ENCODE peak calls at places on chromosomes 2 and 18, in eight cellular contexts. One of them, this sample, is unnamed.

GRCh38 chr2:68837861-68838341 is 33.3 kb downstream of the BMP10 start:
- DNase-seq in astrocyte of the spinal cord: peak; percentile 78
- DNase-seq in psoas muscle: no peak
- DNase-seq in Panc1: no peak
- DNase-seq in kidney epithelial cell: no peak
- DNase-seq in WTC11: no peak
- DNase-seq in hepatocyte: no peak
- DNase-seq in left ventricle myocardium inferior: no peak
- DNase-seq in this sample: no peak

GRCh38 chr2:231621051-231621879 is 28.6 kb downstream of the TEX44 start:
- DNase-seq in kidney epithelial cell: no peak
- DNase-seq in left ventricle myocardium inferior: peak; percentile 54
- DNase-seq in psoas muscle: peak; percentile 50
- DNase-seq in astrocyte of the spinal cord: no peak
- DNase-seq in hepatocyte: peak; percentile 62
- DNase-seq in WTC11: peak; percentile 55
- DNase-seq in Panc1: no peak
- DNase-seq in this sample: no peak

GRCh38 chr2:39515273-39515896 is 78.3 kb upstream of the MAP4K3 start:
- DNase-seq in left ventricle myocardium inferior: no peak
- DNase-seq in kidney epithelial cell: no peak
- DNase-seq in Panc1: no peak
- DNase-seq in WTC11: no peak
- DNase-seq in astrocyte of the spinal cord: no peak
- DNase-seq in hepatocyte: no peak
- DNase-seq in psoas muscle: no peak
- DNase-seq in this sample: no peak

GRCh38 chr2:96100893-96101304 is 15.5 kb downstream of the ADRA2B start:
- DNase-seq in WTC11: peak; percentile 4
- DNase-seq in kidney epithelial cell: no peak
- DNase-seq in astrocyte of the spinal cord: no peak
- DNase-seq in hepatocyte: no peak
- DNase-seq in psoas muscle: no peak
- DNase-seq in left ventricle myocardium inferior: no peak
- DNase-seq in Panc1: no peak
- DNase-seq in this sample: no peak

GRCh38 chr18:59846814-59847490 is 52.8 kb upstream of the PMAIP1 start:
- DNase-seq in hepatocyte: peak; percentile 76
- DNase-seq in Panc1: no peak
- DNase-seq in astrocyte of the spinal cord: peak; percentile 42
- DNase-seq in kidney epithelial cell: no peak
- DNase-seq in left ventricle myocardium inferior: no peak
- DNase-seq in psoas muscle: no peak
- DNase-seq in WTC11: no peak
- DNase-seq in this sample: no peak

GRCh38 chr2:218394298-218395089 is 5.2 kb upstream of the CTDSP1 start:
- DNase-seq in psoas muscle: no peak
- DNase-seq in left ventricle myocardium inferior: no peak
- DNase-seq in WTC11: no peak
- DNase-seq in Panc1: no peak
- DNase-seq in astrocyte of the spinal cord: no peak
- DNase-seq in hepatocyte: peak; percentile 22
- DNase-seq in kidney epithelial cell: no peak
- DNase-seq in this sample: no peak

GRCh38 chr2:119710281-119710680 is 31.3 kb downstream of the TMEM177 start:
- DNase-seq in astrocyte of the spinal cord: no peak
- DNase-seq in kidney epithelial cell: no peak
- DNase-seq in psoas muscle: no peak
- DNase-seq in WTC11: no peak
- DNase-seq in Panc1: no peak
- DNase-seq in hepatocyte: no peak
- DNase-seq in left ventricle myocardium inferior: no peak
- DNase-seq in this sample: no peak

GRCh38 chr18:45916302-45916701 is 50.8 kb downstream of the EPG5 start:
- DNase-seq in psoas muscle: no peak
- DNase-seq in astrocyte of the spinal cord: no peak
- DNase-seq in kidney epithelial cell: no peak
- DNase-seq in Panc1: no peak
- DNase-seq in hepatocyte: peak; percentile 10
- DNase-seq in left ventricle myocardium inferior: no peak
- DNase-seq in WTC11: peak; percentile 16
- DNase-seq in this sample: no peak

GRCh38 chr2:197311521-197312033 is 997 bp upstream of the ANKRD44 start:
- DNase-seq in astrocyte of the spinal cord: no peak
- DNase-seq in Panc1: no peak
- DNase-seq in psoas muscle: no peak
- DNase-seq in WTC11: no peak
- DNase-seq in left ventricle myocardium inferior: no peak
- DNase-seq in kidney epithelial cell: no peak
- DNase-seq in hepatocyte: no peak
- DNase-seq in this sample: no peak

GRCh38 chr2:177467646-177468045 is 75.1 kb downstream of the AGPS start:
- DNase-seq in hepatocyte: no peak
- DNase-seq in kidney epithelial cell: peak; percentile 21
- DNase-seq in WTC11: no peak
- DNase-seq in left ventricle myocardium inferior: no peak
- DNase-seq in astrocyte of the spinal cord: peak; percentile 67
- DNase-seq in psoas muscle: no peak
- DNase-seq in Panc1: no peak
- DNase-seq in this sample: no peak

GRCh38 chr2:197181491-197181890 is 129.1 kb downstream of the ANKRD44 start:
- DNase-seq in kidney epithelial cell: no peak
- DNase-seq in left ventricle myocardium inferior: no peak
- DNase-seq in WTC11: no peak
- DNase-seq in Panc1: no peak
- DNase-seq in astrocyte of the spinal cord: peak; percentile 46
- DNase-seq in hepatocyte: no peak
- DNase-seq in psoas muscle: no peak
- DNase-seq in this sample: no peak

GRCh38 chr2:158405341-158405740 is 51.2 kb downstream of the CCDC148 start:
- DNase-seq in left ventricle myocardium inferior: no peak
- DNase-seq in psoas muscle: no peak
- DNase-seq in astrocyte of the spinal cord: no peak
- DNase-seq in kidney epithelial cell: no peak
- DNase-seq in WTC11: no peak
- DNase-seq in Panc1: no peak
- DNase-seq in hepatocyte: no peak
- DNase-seq in this sample: no peak

GRCh38 chr18:63410792-63411191 is 11.5 kb downstream of the VPS4B start:
- DNase-seq in astrocyte of the spinal cord: peak; percentile 77
- DNase-seq in hepatocyte: peak; percentile 57
- DNase-seq in WTC11: no peak
- DNase-seq in kidney epithelial cell: peak; percentile 28
- DNase-seq in psoas muscle: no peak
- DNase-seq in Panc1: no peak
- DNase-seq in left ventricle myocardium inferior: no peak
- DNase-seq in this sample: no peak

GRCh38 chr2:150697596-150697995 is 210.1 kb upstream of the RND3 start:
- DNase-seq in WTC11: no peak
- DNase-seq in hepatocyte: no peak
- DNase-seq in psoas muscle: no peak
- DNase-seq in Panc1: no peak
- DNase-seq in kidney epithelial cell: no peak
- DNase-seq in left ventricle myocardium inferior: no peak
- DNase-seq in astrocyte of the spinal cord: no peak
- DNase-seq in this sample: no peak

GRCh38 chr18:47720741-47721140 is 209.7 kb downstream of the SMAD2 start:
- DNase-seq in Panc1: no peak
- DNase-seq in WTC11: no peak
- DNase-seq in hepatocyte: no peak
- DNase-seq in kidney epithelial cell: no peak
- DNase-seq in astrocyte of the spinal cord: no peak
- DNase-seq in left ventricle myocardium inferior: no peak
- DNase-seq in psoas muscle: no peak
- DNase-seq in this sample: no peak

GRCh38 chr18:47717257-47717656 is 213.2 kb downstream of the SMAD2 start:
- DNase-seq in hepatocyte: no peak
- DNase-seq in astrocyte of the spinal cord: no peak
- DNase-seq in Panc1: no peak
- DNase-seq in psoas muscle: no peak
- DNase-seq in kidney epithelial cell: no peak
- DNase-seq in WTC11: no peak
- DNase-seq in left ventricle myocardium inferior: no peak
- DNase-seq in this sample: no peak

GRCh38 chr18:47718646-47719045 is 211.8 kb downstream of the SMAD2 start:
- DNase-seq in Panc1: no peak
- DNase-seq in astrocyte of the spinal cord: no peak
- DNase-seq in psoas muscle: no peak
- DNase-seq in kidney epithelial cell: no peak
- DNase-seq in hepatocyte: no peak
- DNase-seq in left ventricle myocardium inferior: no peak
- DNase-seq in WTC11: no peak
- DNase-seq in this sample: no peak

GRCh38 chr18:47716632-47717185 is 213.8 kb downstream of the SMAD2 start:
- DNase-seq in kidney epithelial cell: no peak
- DNase-seq in WTC11: no peak
- DNase-seq in hepatocyte: no peak
- DNase-seq in psoas muscle: no peak
- DNase-seq in left ventricle myocardium inferior: no peak
- DNase-seq in astrocyte of the spinal cord: no peak
- DNase-seq in Panc1: no peak
- DNase-seq in this sample: no peak

DNA sequence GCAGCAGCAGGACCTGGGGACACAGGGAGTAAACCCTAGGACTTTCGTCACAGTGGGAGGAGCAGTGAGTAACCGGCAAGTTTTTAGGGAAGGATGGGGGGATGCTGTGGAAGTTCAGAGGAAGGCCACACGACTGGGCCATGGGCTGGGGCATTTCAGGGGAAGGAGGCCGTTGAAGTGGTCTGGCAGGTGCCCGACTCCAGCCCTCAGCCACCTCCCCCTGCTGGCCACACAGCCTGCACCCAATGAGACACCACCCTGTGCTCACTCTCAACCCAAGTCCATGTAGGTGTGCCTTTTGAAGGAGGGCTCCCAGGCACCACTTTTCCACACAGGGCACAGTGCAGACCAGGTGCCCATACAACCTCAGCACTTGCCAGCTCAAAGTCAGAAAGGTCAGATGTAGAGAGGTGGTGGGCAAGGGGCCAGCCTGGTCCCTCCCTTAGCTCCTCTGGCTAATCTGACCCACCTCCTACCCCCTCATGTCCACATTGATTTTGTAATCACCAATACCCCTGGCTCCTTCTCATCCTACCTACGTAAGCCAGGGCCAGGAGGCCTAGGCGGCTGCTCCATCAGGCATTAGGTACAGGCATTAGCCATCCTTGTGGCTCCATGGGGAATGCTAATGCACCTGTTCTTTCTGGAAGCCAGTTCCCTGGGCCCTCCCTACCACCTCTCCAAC is 211.2 kb downstream of the SMAD2 start:
- DNase-seq in astrocyte of the spinal cord: no peak
- DNase-seq in psoas muscle: no peak
- DNase-seq in left ventricle myocardium inferior: no peak
- DNase-seq in hepatocyte: no peak
- DNase-seq in Panc1: no peak
- DNase-seq in kidney epithelial cell: no peak
- DNase-seq in WTC11: no peak
- DNase-seq in this sample: no peak
- TF ChIP-seq CTCF in astrocyte of the spinal cord: no peak
- TF ChIP-seq CTCF in psoas muscle: no peak
- TF ChIP-seq CTCF in left ventricle myocardium inferior: no peak
- TF ChIP-seq CTCF in hepatocyte: no peak
- TF ChIP-seq CTCF in Panc1: no peak
- TF ChIP-seq CTCF in kidney epithelial cell: no peak
- TF ChIP-seq CTCF in WTC11: no peak
- TF ChIP-seq CTCF in this sample: no peak

DNA sequence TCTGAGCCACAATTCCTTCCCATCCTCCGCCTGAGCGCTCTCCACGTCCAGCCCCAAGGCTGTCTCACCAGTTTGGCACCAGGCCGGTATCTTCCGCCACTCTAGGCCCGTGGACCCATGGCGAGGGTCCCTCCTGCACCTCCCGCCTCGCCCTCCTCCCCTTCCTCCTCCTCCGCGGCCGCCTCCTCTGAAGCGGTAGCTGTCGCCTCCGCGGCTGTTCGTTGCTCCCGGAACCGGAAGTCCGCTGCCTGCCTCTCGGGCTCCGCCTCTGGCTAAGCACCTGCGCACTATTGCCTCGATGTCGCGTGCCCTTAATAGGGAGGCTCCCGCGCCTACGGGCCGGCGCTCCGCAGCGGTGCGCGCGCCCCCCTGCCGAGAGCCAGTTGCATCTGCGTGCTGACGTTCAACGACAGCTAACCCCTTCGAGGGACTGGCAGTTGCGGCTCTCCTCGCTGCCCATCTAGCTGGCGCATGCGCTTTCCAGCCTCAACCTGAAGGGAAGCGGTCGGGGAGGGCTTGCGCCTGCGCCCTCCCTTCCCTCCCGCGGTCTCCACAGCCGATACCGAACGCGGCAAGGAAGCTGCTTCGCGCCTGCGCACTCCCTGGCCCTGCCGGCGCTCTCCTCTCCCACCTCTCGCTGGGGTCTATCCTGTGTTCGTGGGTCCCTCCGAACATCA is at the start of gene MBD1:
- DNase-seq in left ventricle myocardium inferior: peak; percentile 96
- DNase-seq in psoas muscle: peak; percentile 97
- DNase-seq in WTC11: peak; percentile 93
- DNase-seq in hepatocyte: peak; percentile 99
- DNase-seq in kidney epithelial cell: peak; percentile 92
- DNase-seq in astrocyte of the spinal cord: peak; percentile 99
- DNase-seq in Panc1: peak; percentile 85
- DNase-seq in this sample: peak; percentile 96
- TF ChIP-seq CTCF in left ventricle myocardium inferior: peak; percentile 57
- TF ChIP-seq CTCF in psoas muscle: peak; percentile 32
- TF ChIP-seq CTCF in WTC11: no peak
- TF ChIP-seq CTCF in hepatocyte: peak; percentile 19
- TF ChIP-seq CTCF in kidney epithelial cell: peak; percentile 31
- TF ChIP-seq CTCF in astrocyte of the spinal cord: peak; percentile 14
- TF ChIP-seq CTCF in Panc1: no peak
- TF ChIP-seq CTCF in this sample: no peak

GRCh38 chr2:25165992-25166618 is 2.3 kb downstream of the POMC start:
- DNase-seq in left ventricle myocardium inferior: no peak
- DNase-seq in psoas muscle: no peak
- DNase-seq in hepatocyte: peak; percentile 29
- DNase-seq in WTC11: peak; percentile 70
- DNase-seq in Panc1: peak; percentile 27
- DNase-seq in kidney epithelial cell: no peak
- DNase-seq in astrocyte of the spinal cord: no peak
- DNase-seq in this sample: no peak
- TF ChIP-seq CTCF in left ventricle myocardium inferior: peak; percentile 41
- TF ChIP-seq CTCF in psoas muscle: no peak
- TF ChIP-seq CTCF in hepatocyte: peak; percentile 30
- TF ChIP-seq CTCF in WTC11: no peak
- TF ChIP-seq CTCF in Panc1: peak; percentile 88
- TF ChIP-seq CTCF in kidney epithelial cell: peak; percentile 40
- TF ChIP-seq CTCF in astrocyte of the spinal cord: peak; percentile 36
- TF ChIP-seq CTCF in this sample: no peak

DNA sequence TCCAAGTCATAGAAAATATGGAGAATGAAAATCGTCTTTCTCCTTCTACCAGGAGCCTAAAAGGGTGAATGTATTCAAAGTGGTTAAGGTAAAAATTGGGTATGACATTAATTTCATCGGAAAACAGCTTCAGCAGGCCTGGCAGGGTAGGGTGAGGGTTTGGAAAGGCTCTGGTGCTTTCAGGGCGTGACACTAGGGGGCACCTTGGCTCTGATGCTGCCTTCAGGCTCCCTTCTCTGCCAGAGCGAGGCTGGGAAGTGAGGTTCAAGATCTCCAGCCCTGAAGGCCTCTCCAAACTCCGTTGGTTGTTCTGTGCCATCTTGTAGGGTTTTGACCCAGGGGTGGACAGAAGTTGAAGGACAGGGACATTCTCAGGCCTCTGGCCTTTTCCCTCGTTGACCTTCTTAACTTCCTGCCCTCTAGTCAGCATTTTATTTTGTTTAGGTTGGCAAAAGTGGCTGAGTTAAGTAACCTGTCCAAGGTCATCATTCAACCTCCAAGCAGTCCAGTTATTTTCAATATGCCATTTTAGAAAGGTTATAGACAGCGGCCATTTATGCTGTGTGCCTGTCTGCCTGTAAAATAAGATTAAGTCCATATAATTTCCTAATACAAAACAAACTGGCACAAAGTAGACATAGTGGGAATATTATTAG is 40.3 kb downstream of the EML6 start:
- DNase-seq in astrocyte of the spinal cord: no peak
- DNase-seq in WTC11: peak; percentile 60
- DNase-seq in kidney epithelial cell: no peak
- DNase-seq in Panc1: no peak
- DNase-seq in left ventricle myocardium inferior: no peak
- DNase-seq in psoas muscle: no peak
- DNase-seq in hepatocyte: no peak
- DNase-seq in this sample: no peak
- TF ChIP-seq CTCF in astrocyte of the spinal cord: peak; percentile 19
- TF ChIP-seq CTCF in WTC11: peak; percentile 27
- TF ChIP-seq CTCF in kidney epithelial cell: peak; percentile 11
- TF ChIP-seq CTCF in Panc1: peak; percentile 65
- TF ChIP-seq CTCF in left ventricle myocardium inferior: no peak
- TF ChIP-seq CTCF in psoas muscle: no peak
- TF ChIP-seq CTCF in hepatocyte: peak; percentile 4
- TF ChIP-seq CTCF in this sample: no peak